ENCODE peak calls at places on chromosome 21, in five cellular contexts. A is GM12878, X is K562, I is HCT116, D is H1. Z is an unnamed sample.

GRCh38 chr21:28916150-28916893 is 76.4 kb downstream of the LTN1 start:
- DNase-seq in A (no peak), D (no peak), X (no peak), I (no peak), Z (no peak)

GRCh38 chr21:16590658-16591057 is 860.9 kb downstream of the USP25 start:
- DNase-seq in I (no peak), A (no peak), D (no peak), X (no peak), Z (no peak)

GRCh38 chr21:17451364-17451869 is 61.4 kb upstream of the CXADR start:
- DNase-seq in A (no peak), X (no peak), D (no peak), I (no peak), Z (peak)

GRCh38 chr21:42553435-42553834 is 39.8 kb downstream of the SLC37A1 start:
- DNase-seq in A (no peak), X (no peak), I (no peak), D (no peak), Z (no peak)

GRCh38 chr21:29190920-29191319 is 60.5 kb downstream of the MAP3K7CL start:
- DNase-seq in D (no peak), X (no peak), I (no peak), A (no peak), Z (peak)

GRCh38 chr21:21187579-21187978 is 189.4 kb downstream of the NCAM2 start:
- DNase-seq in I (no peak), X (peak), D (no peak), A (no peak), Z (no peak)

GRCh38 chr21:16033193-16033592 is 303.4 kb downstream of the USP25 start:
- DNase-seq in X (no peak), I (no peak), D (no peak), A (no peak), Z (no peak)

GRCh38 chr21:36005018-36005417 is 55.3 kb downstream of the SETD4 start:
- DNase-seq in X (peak), A (no peak), I (no peak), D (no peak), Z (no peak)

GRCh38 chr21:21163904-21164303 is 165.7 kb downstream of the NCAM2 start:
- DNase-seq in D (no peak), I (peak), A (no peak), X (peak), Z (peak)

GRCh38 chr21:17988038-17988437 is 168.9 kb upstream of the C21orf91 start:
- DNase-seq in A (no peak), D (no peak), X (no peak), I (no peak), Z (no peak)

GRCh38 chr21:30306821-30307330 is 13.2 kb downstream of the KRTAP26-1 start:
- DNase-seq in X (no peak), I (no peak), D (no peak), A (no peak), Z (no peak)

GRCh38 chr21:41953831-41954653 is at the start of gene C2CD2:
- DNase-seq in X (peak), D (no peak), A (no peak), I (no peak), Z (peak)

GRCh38 chr21:15992171-15992570 is 262.4 kb downstream of the USP25 start:
- DNase-seq in D (no peak), A (no peak), I (no peak), X (no peak), Z (no peak)

GRCh38 chr21:32216293-32216692 is 62.6 kb downstream of the MIS18A start:
- DNase-seq in A (no peak), I (no peak), X (no peak), D (no peak), Z (no peak)

GRCh38 chr21:32209580-32209979 is 69.3 kb downstream of the MIS18A start:
- DNase-seq in I (no peak), X (no peak), A (no peak), D (no peak), Z (no peak)

GRCh38 chr21:32215306-32215685 is 63.6 kb downstream of the MIS18A start:
- DNase-seq in D (no peak), I (no peak), X (no peak), A (no peak), Z (no peak)

GRCh38 chr21:32212116-32212515 is 66.7 kb downstream of the MIS18A start:
- DNase-seq in A (no peak), D (no peak), X (no peak), I (no peak), Z (no peak)

DNA sequence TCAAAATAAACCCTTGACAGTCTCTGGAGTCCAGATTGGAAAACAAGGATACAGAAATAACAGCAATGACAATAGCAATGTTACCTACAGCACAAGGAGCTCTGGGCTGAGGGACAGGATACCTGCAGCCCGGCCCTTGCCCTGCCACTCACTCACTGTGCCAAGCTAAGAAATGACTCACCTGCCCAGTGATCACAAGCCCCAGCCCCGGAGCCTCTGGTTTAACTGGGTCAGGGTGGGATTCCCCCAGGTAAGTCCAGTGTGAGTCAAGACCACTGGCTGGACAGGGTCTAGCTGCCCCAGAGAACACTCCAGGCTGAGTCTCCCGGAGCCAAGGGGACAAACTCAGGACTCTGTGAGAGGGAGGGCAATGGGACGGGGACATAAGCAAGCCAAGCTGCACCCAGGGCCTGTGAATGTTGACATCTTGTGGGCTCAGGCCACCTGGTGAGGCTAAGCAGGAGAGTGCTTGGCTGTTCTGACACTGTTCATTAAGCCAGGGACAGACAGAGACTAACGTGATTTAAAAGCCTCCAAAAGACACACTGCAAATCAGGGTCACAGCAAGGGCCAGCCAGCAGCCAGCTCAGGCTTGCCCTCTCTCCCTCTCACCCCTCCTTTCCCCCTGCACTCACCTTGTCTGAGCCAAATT is 64.1 kb downstream of the MIS18A start:
- DNase-seq in I (no peak), D (no peak), X (no peak), A (no peak), Z (no peak)
- H3K4me2 ChIP-seq in I (no peak), D (no peak), X (no peak), A (no peak), Z (no peak)

GRCh38 chr21:44703731-44704635 is 7.0 kb downstream of the KRTAP10-12 start:
- DNase-seq in X (no peak), D (no peak), I (no peak), A (no peak), Z (no peak)

GRCh38 chr21:44708213-44708865 is 3.0 kb downstream of the TSPEAR start:
- DNase-seq in I (no peak), X (no peak), D (no peak), A (no peak), Z (no peak)

GRCh38 chr21:44704636-44705001 is 6.8 kb downstream of the TSPEAR start:
- DNase-seq in A (no peak), X (no peak), I (no peak), D (no peak), Z (no peak)

GRCh38 chr21:44706706-44707615 is 4.4 kb downstream of the TSPEAR start:
- DNase-seq in D (no peak), I (no peak), A (no peak), X (no peak), Z (no peak)

GRCh38 chr21:44706026-44706705 is 5.2 kb downstream of the TSPEAR start:
- DNase-seq in I (no peak), X (no peak), D (no peak), A (no peak), Z (no peak)
- TF ChIP-seq SP1 in I (no peak), X (no peak), D (no peak), A (no peak), Z (no peak)

GRCh38 chr21:27799861-27800260 is 833.0 kb upstream of the ADAMTS5 start:
- DNase-seq in X (no peak), D (no peak), I (no peak), A (no peak), Z (no peak)
- H3K4me2 ChIP-seq in X (no peak), D (no peak), I (no peak), A (no peak), Z (no peak)

DNA sequence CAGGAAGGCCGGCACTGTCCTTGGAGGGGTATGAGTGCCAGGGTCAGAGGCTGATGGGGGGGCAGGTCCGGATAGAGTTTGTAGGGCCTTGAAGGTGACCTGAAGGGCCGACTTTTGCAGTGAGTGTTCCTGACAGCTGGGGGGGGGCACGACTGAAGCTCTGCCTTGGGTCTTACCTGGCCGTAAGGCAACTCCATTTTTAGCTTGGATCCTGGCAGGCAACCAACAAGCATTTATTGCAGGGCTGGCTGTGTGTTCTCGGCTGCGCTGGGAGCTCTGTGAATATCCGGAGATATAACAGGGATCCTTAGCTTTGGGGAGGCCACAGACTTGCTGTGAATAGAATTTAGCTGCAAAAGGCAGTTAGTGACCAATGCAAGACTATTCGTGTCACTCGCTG is 130.6 kb downstream of the MRPS6 start:
- DNase-seq in I (no peak), D (no peak), X (no peak), A (no peak), Z (no peak)
- TF ChIP-seq SP1 in I (no peak), D (no peak), X (no peak), A (no peak), Z (no peak)

GRCh38 chr21:37546949-37547614 is 180.5 kb downstream of the DYRK1A start:
- DNase-seq in D (no peak), A (no peak), X (peak), I (no peak), Z (no peak)

GRCh38 chr21:37550618-37551405 is 184.2 kb downstream of the DYRK1A start:
- DNase-seq in X (peak), A (no peak), I (no peak), D (no peak), Z (no peak)

GRCh38 chr21:37548521-37548981 is 182.0 kb downstream of the DYRK1A start:
- DNase-seq in I (no peak), D (no peak), X (peak), A (no peak), Z (no peak)

GRCh38 chr21:37546299-37546908 is 179.8 kb downstream of the DYRK1A start:
- DNase-seq in D (no peak), I (no peak), X (no peak), A (no peak), Z (no peak)

GRCh38 chr21:37547615-37547975 is 181.0 kb downstream of the DYRK1A start:
- DNase-seq in A (no peak), I (no peak), D (no peak), X (no peak), Z (no peak)
- H3K4me2 ChIP-seq in A (peak), I (no peak), D (no peak), X (peak), Z (no peak)

GRCh38 chr21:44898851-44899767 is 21.6 kb downstream of the ITGB2 start:
- DNase-seq in A (no peak), D (no peak), I (no peak), X (no peak), Z (no peak)

GRCh38 chr21:44898011-44898493 is 22.6 kb downstream of the ITGB2 start:
- DNase-seq in D (no peak), A (no peak), X (no peak), I (no peak), Z (no peak)

GRCh38 chr21:44895859-44896258 is 22.4 kb upstream of the PTTG1IP start:
- DNase-seq in I (no peak), X (no peak), D (no peak), A (no peak), Z (no peak)

GRCh38 chr21:44896561-44897286 is 23.2 kb upstream of the PTTG1IP start:
- DNase-seq in I (no peak), X (peak), A (no peak), D (no peak), Z (no peak)

DNA sequence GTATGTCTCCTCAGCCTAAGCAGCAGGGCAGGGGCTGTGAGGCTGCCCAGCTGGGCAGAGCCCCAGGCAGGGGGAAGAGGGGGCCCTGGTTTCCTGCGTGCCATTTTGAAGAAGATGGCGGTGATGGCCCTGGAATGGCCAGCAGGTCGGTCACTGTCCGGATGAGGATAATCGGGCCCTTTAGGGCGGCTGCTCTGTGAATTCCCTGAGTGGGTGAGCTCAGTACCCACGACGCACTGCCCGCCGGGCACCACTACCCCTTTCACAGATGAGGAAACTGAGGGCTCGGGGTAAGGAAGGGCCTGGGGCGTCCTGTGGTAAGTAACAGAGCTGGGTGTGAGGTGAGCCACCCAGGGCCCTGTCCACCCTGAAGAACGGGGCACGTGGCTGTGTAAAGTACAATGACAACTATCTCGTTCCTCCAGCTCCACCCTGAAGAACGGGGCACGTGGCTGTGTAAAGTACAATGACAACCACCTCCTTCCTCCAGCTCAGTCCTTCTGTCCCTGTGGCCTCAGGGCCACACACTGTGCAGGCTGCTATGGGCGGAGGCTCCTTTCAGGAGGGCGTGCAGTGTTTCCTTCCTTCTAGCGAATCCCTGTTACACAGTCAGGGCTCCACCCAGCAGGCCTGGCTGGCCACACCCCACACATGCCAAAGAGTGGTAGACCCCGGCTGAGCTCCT is 23.2 kb downstream of the ITGB2 start:
- DNase-seq in A (no peak), I (no peak), X (peak), D (no peak), Z (no peak)
- TF ChIP-seq SP1 in A (no peak), I (no peak), X (no peak), D (no peak), Z (no peak)

DNA sequence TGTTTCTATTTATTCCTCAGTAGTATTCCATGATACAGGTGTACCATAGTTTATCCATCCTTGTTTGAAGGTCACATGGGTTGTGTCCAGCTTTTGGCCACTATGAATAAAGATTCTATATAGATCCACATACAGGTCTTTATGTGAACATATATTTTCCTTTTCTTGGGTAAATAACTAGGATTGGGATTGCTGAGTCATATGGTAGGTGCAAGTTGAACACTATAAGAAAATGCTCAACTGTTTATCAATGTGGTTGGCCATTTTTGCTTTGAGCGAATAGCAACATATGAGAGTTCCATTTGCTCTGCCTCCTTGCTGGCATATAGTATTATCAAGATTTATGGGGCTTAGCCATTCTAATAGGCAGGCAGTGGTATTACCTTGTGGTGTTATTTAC is 170.2 kb upstream of the KCNJ15 start:
- DNase-seq in X (no peak), I (no peak), A (no peak), D (no peak), Z (no peak)
- H3K4me2 ChIP-seq in X (no peak), I (no peak), A (no peak), D (no peak), Z (no peak)

GRCh38 chr21:44324854-44325107 is 14.4 kb downstream of the CFAP410 start:
- DNase-seq in X (no peak), A (no peak), I (no peak), D (no peak), Z (no peak)
- TF ChIP-seq SP1 in X (no peak), A (no peak), I (no peak), D (no peak), Z (no peak)

Z was measured in HepG2.